ENCODE peak calls at places on chromosomes 5 and 9, in ten cellular contexts. X is A549, Q is stomach, A is ovary, C is suprapubic skin, G is sigmoid colon, T is tibial nerve, O is SK-N-SH, L is upper lobe of left lung, D is GM12878. E is an unnamed sample.

GRCh38 chr5:71882826-71883744 is 164.0 kb downstream of the CARTPT start:
- DNase-seq in A (no peak), G (peak), O (peak), L (no peak), C (no peak), X (no peak), Q (no peak), T (no peak), D (no peak), E (no peak)

GRCh38 chr5:155546075-155546474 is 532.5 kb downstream of the KIF4B start:
- DNase-seq in G (no peak), Q (no peak), T (no peak), X (no peak), D (no peak), A (no peak), L (no peak), C (no peak), O (no peak), E (no peak)

GRCh38 chr9:26310294-26310693 is 582.3 kb downstream of the CAAP1 start:
- DNase-seq in G (no peak), A (no peak), Q (no peak), C (no peak), O (no peak), L (no peak), X (no peak), T (no peak), D (no peak), E (no peak)

GRCh38 chr9:132662152-132662945 is 7.4 kb downstream of the DDX31 start:
- DNase-seq in C (no peak), Q (no peak), T (no peak), G (no peak), D (no peak), X (no peak), L (no peak), O (no peak), A (no peak), E (no peak)

GRCh38 chr9:85610074-85610855 is 131.5 kb downstream of the AGTPBP1 start:
- DNase-seq in D (peak), O (peak), G (no peak), Q (no peak), A (no peak), C (no peak), T (peak), X (peak), L (no peak), E (no peak)

GRCh38 chr9:123196124-123196523 is 72.3 kb downstream of the STRBP start:
- DNase-seq in G (no peak), L (no peak), C (no peak), Q (no peak), X (no peak), D (no peak), T (no peak), A (no peak), O (no peak), E (no peak)

GRCh38 chr9:121249563-121249962 is 18.4 kb upstream of the GSN start:
- DNase-seq in D (peak), O (no peak), X (no peak), A (no peak), L (no peak), G (no peak), C (no peak), T (no peak), Q (no peak), E (no peak)

GRCh38 chr5:1480217-1480616 is 35.0 kb upstream of the SLC6A3 start:
- DNase-seq in G (no peak), A (no peak), C (no peak), O (no peak), Q (peak), T (no peak), D (no peak), L (peak), X (peak), E (peak)

GRCh38 chr5:74895906-74896305 is 29.7 kb upstream of the FAM169A start:
- DNase-seq in D (no peak), T (peak), X (no peak), C (no peak), Q (peak), A (peak), L (no peak), G (no peak), O (no peak), E (peak)

GRCh38 chr9:9299134-9299533 is 1313.7 kb downstream of the PTPRD start:
- DNase-seq in X (no peak), Q (no peak), L (no peak), T (no peak), O (peak), A (no peak), D (no peak), C (no peak), G (no peak), E (no peak)

GRCh38 chr9:13485068-13485596 is 205.6 kb upstream of the MPDZ start:
- DNase-seq in C (no peak), O (no peak), A (peak), L (no peak), G (peak), Q (no peak), T (peak), X (no peak), D (no peak), E (peak)

GRCh38 chr5:77145666-77146065 is 58.6 kb upstream of the ZBED3 start:
- DNase-seq in O (no peak), T (no peak), D (no peak), C (no peak), Q (no peak), X (no peak), L (no peak), G (no peak), A (no peak), E (no peak)

GRCh38 chr5:33319151-33319550 is 121.6 kb upstream of the TARS1 start:
- DNase-seq in T (no peak), Q (no peak), D (no peak), L (no peak), X (no peak), G (no peak), C (no peak), O (no peak), A (no peak), E (no peak)

GRCh38 chr5:35367534-35367933 is 137.2 kb upstream of the PRLR start:
- DNase-seq in D (no peak), Q (no peak), G (no peak), A (no peak), O (no peak), X (no peak), L (no peak), T (no peak), C (no peak), E (no peak)

GRCh38 chr9:23769307-23769935 is 56.6 kb downstream of the ELAVL2 start:
- DNase-seq in C (no peak), A (no peak), L (no peak), O (no peak), X (no peak), D (no peak), T (no peak), Q (no peak), G (no peak), E (peak)

GRCh38 chr9:114721491-114722362 is 39.7 kb upstream of the TEX48 start:
- DNase-seq in A (no peak), T (no peak), L (no peak), Q (no peak), O (no peak), D (no peak), C (no peak), G (no peak), X (peak), E (no peak)

GRCh38 chr5:106766913-106767312 is 903.8 kb downstream of the EFNA5 start:
- DNase-seq in A (no peak), O (no peak), D (no peak), X (no peak), L (no peak), C (no peak), Q (no peak), G (no peak), T (no peak), E (no peak)

GRCh38 chr9:15711531-15712295 is 158.9 kb downstream of the CCDC171 start:
- DNase-seq in X (no peak), T (no peak), D (no peak), Q (no peak), L (no peak), A (no peak), C (no peak), O (no peak), G (no peak), E (no peak)

GRCh38 chr9:6512085-6512657 is 99.2 kb downstream of the UHRF2 start:
- DNase-seq in G (no peak), L (no peak), D (no peak), C (no peak), A (no peak), O (no peak), Q (no peak), X (no peak), T (no peak), E (no peak)

DNA sequence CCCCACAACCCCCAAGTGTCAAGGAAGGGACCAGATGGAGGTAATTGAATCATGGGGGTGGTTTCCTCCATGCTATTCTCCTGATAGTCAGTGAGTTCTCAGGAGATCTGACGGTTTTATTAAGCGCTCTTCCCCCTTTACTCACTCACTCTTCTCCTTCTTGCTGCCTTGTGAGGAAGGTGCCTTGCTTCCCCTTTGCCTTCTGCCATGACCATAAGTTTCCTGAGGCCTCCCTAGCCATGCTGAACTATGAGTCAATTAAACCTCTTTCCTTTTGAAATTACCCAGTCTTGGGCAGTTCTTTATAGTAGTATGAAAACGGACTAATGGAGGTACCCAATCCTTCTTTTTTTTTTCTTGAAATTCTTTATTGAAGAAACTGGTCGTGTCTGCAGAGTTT is 2.2 kb upstream of the CEP120 start:
- DNase-seq in T (no peak), C (no peak), G (no peak), X (no peak), L (no peak), A (no peak), Q (no peak), O (no peak), D (no peak), E (no peak)
- TF ChIP-seq EP300 in T (no peak), C (no peak), G (no peak), X (no peak), L (no peak), A (no peak), Q (no peak), O (no peak), D (no peak), E (no peak)

GRCh38 chr5:77546-77945 is 14.4 kb upstream of the PLEKHG4B start:
- DNase-seq in C (no peak), O (no peak), Q (no peak), X (no peak), G (no peak), L (no peak), D (no peak), T (no peak), A (no peak), E (no peak)
- TF ChIP-seq EP300 in C (no peak), O (no peak), Q (no peak), X (no peak), G (no peak), L (no peak), D (no peak), T (no peak), A (no peak), E (no peak)

GRCh38 chr5:88660326-88660946 is 222.5 kb downstream of the MEF2C start:
- DNase-seq in L (peak), Q (no peak), O (no peak), D (no peak), C (no peak), G (no peak), T (no peak), A (no peak), X (peak), E (no peak)

GRCh38 chr5:88659529-88660325 is 223.3 kb downstream of the MEF2C start:
- DNase-seq in Q (no peak), T (no peak), X (no peak), A (no peak), L (peak), C (no peak), D (no peak), G (no peak), O (no peak), E (no peak)

GRCh38 chr5:88662801-88663360 is 220.1 kb downstream of the MEF2C start:
- DNase-seq in L (no peak), D (no peak), T (no peak), X (no peak), A (no peak), O (no peak), Q (no peak), G (no peak), C (no peak), E (no peak)

GRCh38 chr5:88661870-88662207 is 221.1 kb downstream of the MEF2C start:
- DNase-seq in O (no peak), D (no peak), X (no peak), A (no peak), T (no peak), Q (no peak), L (no peak), G (no peak), C (no peak), E (no peak)

GRCh38 chr5:88660947-88661869 is 221.8 kb downstream of the MEF2C start:
- DNase-seq in A (peak), C (no peak), X (peak), O (peak), L (peak), D (no peak), Q (no peak), G (peak), T (no peak), E (peak)
- TF ChIP-seq EP300 in A (no peak), C (no peak), X (no peak), O (no peak), L (no peak), D (no peak), Q (no peak), G (no peak), T (no peak), E (no peak)

GRCh38 chr5:132777209-132778069 is at the start of gene SEPTIN8:
- DNase-seq in D (no peak), C (no peak), X (peak), O (peak), G (peak), A (peak), L (peak), T (peak), Q (peak), E (peak)
- TF ChIP-seq EP300 in D (no peak), C (no peak), X (no peak), O (no peak), G (no peak), A (no peak), L (no peak), T (no peak), Q (no peak), E (no peak)

GRCh38 chr5:24141046-24141445 is 503.7 kb downstream of the CDH10 start:
- DNase-seq in X (no peak), G (no peak), C (no peak), O (no peak), Q (no peak), A (no peak), T (no peak), D (no peak), L (no peak), E (no peak)

GRCh38 chr5:24135536-24135935 is 509.2 kb downstream of the CDH10 start:
- DNase-seq in C (no peak), X (no peak), Q (no peak), L (no peak), T (no peak), D (no peak), O (no peak), A (no peak), G (no peak), E (no peak)
- TF ChIP-seq EP300 in C (no peak), X (no peak), Q (no peak), L (no peak), T (no peak), D (no peak), O (no peak), A (no peak), G (no peak), E (no peak)

E was measured in transverse colon.